ENCODE peak calls at places on chromosomes 11 and 22, in four cellular contexts. B is fibroblast of pulmonary artery, T is M059J, P is aorta. N is an unnamed sample.

GRCh38 chr11:1077417-1078119 is 2.9 kb downstream of the MUC2 start:
- DNase-seq in B (no peak), T (no peak), P (peak; percentile 31), N (no peak)

GRCh38 chr11:79209540-79210266 is 231.1 kb downstream of the TENM4 start:
- DNase-seq in B (no peak), T (no peak), P (no peak), N (no peak)

GRCh38 chr22:46844606-46845210 is 82.3 kb downstream of the TBC1D22A start:
- DNase-seq in B (no peak), T (no peak), P (no peak), N (no peak)

GRCh38 chr11:78940500-78941225 is 366.0 kb upstream of the NARS2 start:
- DNase-seq in B (no peak), T (no peak), P (no peak), N (no peak)

GRCh38 chr11:1546536-1547466 is 25.3 kb downstream of the DUSP8 start:
- DNase-seq in B (peak; percentile 22), T (peak; percentile 49), P (no peak), N (peak; percentile 87)

GRCh38 chr22:38228873-38229740 is 27.3 kb downstream of the MAFF start:
- DNase-seq in B (peak; percentile 87), T (peak; percentile 74), P (peak; percentile 77), N (no peak)

GRCh38 chr11:1480555-1481482 is 5.8 kb downstream of the MOB2 start:
- DNase-seq in B (no peak), T (no peak), P (peak; percentile 57), N (no peak)

GRCh38 chr11:116335078-116335477 is 437.7 kb downstream of the BUD13 start:
- DNase-seq in B (no peak), T (no peak), P (no peak), N (no peak)

GRCh38 chr11:67354314-67355022 is 1.1 kb upstream of the POLD4 start:
- DNase-seq in B (peak; percentile 97), T (peak; percentile 98), P (peak; percentile 90), N (peak; percentile 100)

GRCh38 chr22:25736378-25737011 is 5.5 kb upstream of the MYO18B start:
- DNase-seq in B (no peak), T (no peak), P (no peak), N (no peak)

GRCh38 chr22:33038131-33038772 is 19.9 kb downstream of the SYN3 start:
- DNase-seq in B (peak; percentile 11), T (peak; percentile 48), P (no peak), N (no peak)

GRCh38 chr11:133818302-133818701 is 27.0 kb downstream of the SPATA19 start:
- DNase-seq in B (no peak), T (no peak), P (no peak), N (no peak)

GRCh38 chr22:45818130-45819085 is 146.8 kb downstream of the ATXN10 start:
- DNase-seq in B (no peak), T (peak; percentile 22), P (no peak), N (no peak)

GRCh38 chr22:20795014-20795413 is 21.1 kb downstream of the SERPIND1 start:
- DNase-seq in B (no peak), T (no peak), P (no peak), N (no peak)

GRCh38 chr11:75239551-75240290 is 853 bp upstream of the TPBGL start:
- DNase-seq in B (no peak), T (no peak), P (no peak), N (no peak)

GRCh38 chr11:59206635-59207034 is 6.1 kb downstream of the MPEG1 start:
- DNase-seq in B (peak; percentile 50), T (peak; percentile 37), P (no peak), N (peak; percentile 37)

GRCh38 chr11:74701351-74701750 is 29.9 kb downstream of the CHRDL2 start:
- DNase-seq in B (no peak), T (no peak), P (no peak), N (no peak)

GRCh38 chr11:116167706-116168458 is 604.9 kb downstream of the BUD13 start:
- DNase-seq in B (no peak), T (no peak), P (no peak), N (no peak)

GRCh38 chr11:102254047-102254446 is 63.2 kb upstream of the BIRC3 start:
- DNase-seq in B (no peak), T (peak; percentile 31), P (no peak), N (no peak)

GRCh38 chr11:57072640-57073039 is 83.9 kb downstream of the OR5AK2 start:
- DNase-seq in B (peak; percentile 98), T (peak; percentile 94), P (no peak), N (no peak)

GRCh38 chr11:62573006-62573591 is 592 bp downstream of the EEF1G start:
- DNase-seq in B (peak; percentile 23), T (peak; percentile 36), P (no peak), N (no peak)

GRCh38 chr22:20424937-20425587 is 12.6 kb downstream of the SCARF2 start:
- DNase-seq in B (no peak), T (no peak), P (peak; percentile 52), N (no peak)

GRCh38 chr22:43300891-43301676 is 42.1 kb downstream of the SCUBE1 start:
- DNase-seq in B (no peak), T (no peak), P (no peak), N (no peak)

GRCh38 chr22:42760806-42761565 is 40.3 kb upstream of the A4GALT start:
- DNase-seq in B (no peak), T (no peak), P (no peak), N (no peak)

GRCh38 chr11:8709002-8709672 is 26.5 kb downstream of the RPL27A start:
- DNase-seq in B (peak; percentile 84), T (peak; percentile 78), P (peak; percentile 96), N (no peak)

GRCh38 chr11:19890308-19890707 is 177.7 kb downstream of the NAV2 start:
- DNase-seq in B (peak; percentile 80), T (peak; percentile 97), P (no peak), N (no peak)

N was measured in HuH-7.